ENCODE peak calls at places on chromosomes 6 and 20, in four cellular contexts. R is H1, Z is GM12878, L is K562. W is an unnamed sample.

GRCh38 chr6:56961151-56961550 is 6.2 kb downstream of the BEND6 start:
- DNase-seq in R (no peak), L (no peak), Z (no peak), W (no peak)

GRCh38 chr6:34248198-34248726 is 544 bp downstream of the SMIM29 start:
- DNase-seq in R (peak; percentile 76), Z (no peak), L (peak; percentile 68), W (no peak)

GRCh38 chr20:32582659-32583580 is 2.2 kb downstream of the NOL4L start:
- DNase-seq in R (peak; percentile 72), Z (no peak), L (peak; percentile 82), W (no peak)

GRCh38 chr20:62009869-62010445 is 55.7 kb downstream of the TAF4 start:
- DNase-seq in L (no peak), Z (no peak), R (no peak), W (no peak)

GRCh38 chr20:1185316-1185741 is 548 bp upstream of the TMEM74B start:
- DNase-seq in L (peak; percentile 65), R (no peak), Z (no peak), W (no peak)

GRCh38 chr6:35392773-35393672 is 50.7 kb downstream of the PPARD start:
- DNase-seq in R (no peak), Z (no peak), L (peak; percentile 79), W (no peak)

GRCh38 chr6:42505377-42505702 is 53.6 kb upstream of the TRERF1 start:
- DNase-seq in L (no peak), Z (no peak), R (no peak), W (no peak)

GRCh38 chr6:16257999-16258708 is 19.8 kb downstream of the GMPR start:
- DNase-seq in R (no peak), L (peak; percentile 27), Z (no peak), W (no peak)

GRCh38 chr20:1202762-1203504 is at the start of gene C20orf202:
- DNase-seq in R (no peak), L (no peak), Z (no peak), W (no peak)

GRCh38 chr6:163309491-163310026 is 105.0 kb upstream of the QKI start:
- DNase-seq in L (no peak), Z (no peak), R (no peak), W (no peak)

GRCh38 chr6:31397901-31398300 is 5.5 kb upstream of the MICA start:
- DNase-seq in R (no peak), L (no peak), Z (no peak), W (no peak)

DNA sequence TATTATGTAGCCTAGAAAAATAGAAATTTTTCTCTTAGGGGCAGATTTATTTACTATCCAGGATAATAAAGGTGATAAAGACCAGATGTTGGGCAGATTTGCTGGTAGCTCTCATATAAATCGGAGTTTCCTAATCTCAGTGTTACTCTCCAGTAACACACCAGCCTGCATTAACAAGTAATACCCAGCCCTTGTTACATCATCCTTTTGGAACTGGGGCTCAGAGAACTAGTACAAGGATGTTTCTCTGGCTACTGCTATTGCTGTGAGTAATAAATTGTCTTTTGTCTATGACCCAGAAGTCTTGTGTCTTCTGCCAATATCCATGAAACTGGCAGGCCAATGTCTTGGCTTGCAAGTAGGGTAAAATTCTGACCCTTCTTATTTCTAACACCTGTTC is 16.8 kb downstream of the TPD52L1 start:
- DNase-seq in Z (no peak), L (no peak), R (no peak), W (no peak)
- H3K27ac ChIP-seq in Z (no peak overlapping the region), L (no peak overlapping the region), R (no peak overlapping the region), W (no peak overlapping the region)

GRCh38 chr6:130955755-130956154 is 107.3 kb downstream of the EPB41L2 start:
- DNase-seq in L (no peak), R (no peak), Z (no peak), W (no peak)

GRCh38 chr6:130962951-130963350 is 100.1 kb downstream of the EPB41L2 start:
- DNase-seq in R (no peak), Z (no peak), L (no peak), W (no peak)

GRCh38 chr6:130961148-130961547 is 101.9 kb downstream of the EPB41L2 start:
- DNase-seq in L (no peak), R (no peak), Z (peak; percentile 57), W (no peak)

GRCh38 chr6:130958468-130958867 is 104.6 kb downstream of the EPB41L2 start:
- DNase-seq in Z (no peak), R (no peak), L (no peak), W (no peak)

GRCh38 chr6:130959938-130960337 is 103.1 kb downstream of the EPB41L2 start:
- DNase-seq in L (no peak), Z (no peak), R (no peak), W (no peak)
- TF ChIP-seq EGR1 in L (no peak), Z (no peak), R (no peak), W (no peak)

GRCh38 chr6:149918151-149918905 is 4.6 kb downstream of the RAET1G start:
- DNase-seq in Z (no peak), L (no peak), R (peak; percentile 14), W (no peak)

GRCh38 chr6:149919834-149920225 is 3.1 kb downstream of the RAET1G start:
- DNase-seq in Z (no peak), L (no peak), R (no peak), W (no peak)

GRCh38 chr6:149921361-149921760 is 1.6 kb downstream of the RAET1G start:
- DNase-seq in Z (no peak), R (no peak), L (no peak), W (no peak)

GRCh38 chr6:149915970-149916865 is 6.7 kb downstream of the RAET1G start:
- DNase-seq in Z (no peak), R (peak; percentile 26), L (no peak), W (no peak)

DNA sequence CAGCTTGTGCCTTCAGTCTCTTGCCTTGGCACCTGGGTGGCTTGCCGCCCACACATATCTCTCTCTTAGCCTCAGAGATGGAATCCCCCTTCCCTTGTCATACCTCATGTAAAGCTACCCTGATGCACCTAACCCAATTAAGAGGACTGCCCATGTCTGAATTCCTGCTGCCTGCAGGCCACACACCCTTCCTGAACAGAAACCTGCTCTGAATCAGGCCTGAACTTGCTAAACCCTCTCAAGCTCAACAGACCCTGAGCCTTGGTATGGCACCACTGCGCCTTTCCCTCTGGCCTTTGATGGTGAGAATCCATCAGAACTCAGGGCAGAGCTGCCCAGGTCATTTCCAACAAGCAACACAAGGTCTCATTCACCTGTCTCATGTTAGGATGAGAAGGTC is 5.2 kb downstream of the RAET1G start:
- DNase-seq in Z (no peak), L (no peak), R (no peak), W (no peak)
- H3K27ac ChIP-seq in Z (no peak overlapping the region), L (no peak overlapping the region), R (no peak overlapping the region), W (no peak overlapping the region)

DNA sequence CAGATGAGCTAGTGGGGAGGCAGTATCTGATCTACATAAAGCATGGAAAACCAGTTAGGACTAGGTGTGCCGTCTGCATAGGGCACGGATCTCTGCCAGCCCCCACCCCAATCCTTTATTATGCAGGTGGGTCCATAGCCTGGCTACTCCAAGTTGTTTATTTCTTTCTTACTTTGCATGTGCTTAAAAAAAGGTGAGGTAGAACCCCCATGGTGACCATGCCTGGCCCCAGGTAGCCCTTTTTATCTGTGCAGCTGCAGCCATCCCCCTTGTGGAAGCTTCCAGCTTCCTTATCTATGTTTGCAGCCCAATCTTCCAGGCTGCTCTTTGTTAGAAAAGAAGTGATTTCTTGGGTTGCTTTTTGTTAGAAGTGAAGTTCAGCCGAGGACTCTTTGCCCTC is 9.0 kb upstream of the TREM2 start:
- DNase-seq in R (no peak), Z (no peak), L (no peak), W (no peak)
- TF ChIP-seq EGR1 in R (no peak), Z (no peak), L (no peak), W (no peak)

DNA sequence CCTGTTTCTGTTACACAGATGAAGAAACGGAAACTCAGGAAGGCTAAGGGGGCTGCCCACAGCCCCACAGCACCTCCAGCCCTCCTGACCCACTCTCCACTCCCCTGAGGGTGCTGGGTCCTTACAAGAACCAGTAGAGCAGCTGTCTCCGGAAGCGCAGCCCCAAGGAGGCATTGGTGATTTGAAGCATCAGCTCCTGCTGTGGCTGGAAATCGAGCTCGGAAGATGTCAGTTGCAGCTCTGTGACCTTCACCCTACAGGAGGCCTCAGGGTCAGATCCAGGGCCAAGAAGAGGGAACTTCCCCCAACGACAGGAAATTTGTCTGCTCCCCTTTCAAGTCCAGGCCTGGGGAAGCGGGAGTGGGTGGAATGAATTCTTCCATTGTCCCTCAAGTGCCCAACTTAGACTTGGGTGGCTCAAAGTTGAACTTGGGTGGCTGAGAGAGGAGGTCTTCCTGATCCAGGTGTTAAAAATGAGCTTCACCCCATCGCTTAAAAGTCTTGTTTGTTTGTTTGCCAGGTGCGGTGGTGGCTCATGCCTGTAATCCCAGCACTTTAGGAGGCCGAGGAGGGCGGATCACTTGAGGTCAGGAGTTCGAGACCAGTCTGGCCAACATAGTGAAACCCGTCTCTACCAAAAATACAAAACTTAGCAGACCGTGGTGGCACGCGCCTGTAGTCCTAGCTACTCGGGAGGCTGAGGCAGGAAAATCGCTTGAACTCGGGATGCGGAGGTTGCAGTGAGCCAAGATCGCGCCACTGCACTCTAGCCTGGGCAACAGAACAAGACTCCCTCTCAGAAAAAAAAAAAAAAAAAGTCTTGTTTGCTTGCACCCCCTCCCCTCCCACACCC is 1.9 kb downstream of the PLTP start:
- DNase-seq in Z (no peak), L (peak; percentile 27), R (no peak), W (no peak)
- H3K27ac ChIP-seq in Z (no peak overlapping the region), L (peak overlapping the region; percentile 85), R (no peak overlapping the region), W (no peak overlapping the region)

GRCh38 chr6:124560836-124561585 is 401.2 kb upstream of the RNF217 start:
- DNase-seq in Z (no peak), L (no peak), R (no peak), W (no peak)
- TF ChIP-seq EGR1 in Z (no peak), L (no peak), R (no peak), W (no peak)

DNA sequence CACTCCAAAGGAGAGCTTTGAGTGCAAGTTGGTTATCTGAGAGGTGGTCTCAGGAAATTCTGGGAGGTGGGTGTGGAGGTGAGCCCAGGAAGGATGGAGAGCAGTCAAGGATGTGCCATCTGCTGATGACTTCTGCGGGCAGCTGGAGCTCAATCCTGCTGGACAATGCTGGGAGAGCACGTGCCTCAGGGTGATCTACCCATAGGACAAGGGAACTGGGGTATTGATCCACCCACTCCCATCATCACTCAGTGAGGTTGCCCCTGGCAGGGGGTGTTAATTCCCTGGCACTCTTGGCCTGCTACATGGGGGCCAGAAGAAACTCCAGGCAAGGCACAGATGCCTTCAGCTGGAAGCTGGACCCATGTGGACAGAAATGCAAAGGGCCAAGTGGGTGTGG is 7.1 kb upstream of the ZBP1 start:
- DNase-seq in R (peak; percentile 29), Z (no peak), L (no peak), W (no peak)
- H3K27ac ChIP-seq in R (no peak overlapping the region), Z (no peak overlapping the region), L (no peak overlapping the region), W (no peak overlapping the region)

DNA sequence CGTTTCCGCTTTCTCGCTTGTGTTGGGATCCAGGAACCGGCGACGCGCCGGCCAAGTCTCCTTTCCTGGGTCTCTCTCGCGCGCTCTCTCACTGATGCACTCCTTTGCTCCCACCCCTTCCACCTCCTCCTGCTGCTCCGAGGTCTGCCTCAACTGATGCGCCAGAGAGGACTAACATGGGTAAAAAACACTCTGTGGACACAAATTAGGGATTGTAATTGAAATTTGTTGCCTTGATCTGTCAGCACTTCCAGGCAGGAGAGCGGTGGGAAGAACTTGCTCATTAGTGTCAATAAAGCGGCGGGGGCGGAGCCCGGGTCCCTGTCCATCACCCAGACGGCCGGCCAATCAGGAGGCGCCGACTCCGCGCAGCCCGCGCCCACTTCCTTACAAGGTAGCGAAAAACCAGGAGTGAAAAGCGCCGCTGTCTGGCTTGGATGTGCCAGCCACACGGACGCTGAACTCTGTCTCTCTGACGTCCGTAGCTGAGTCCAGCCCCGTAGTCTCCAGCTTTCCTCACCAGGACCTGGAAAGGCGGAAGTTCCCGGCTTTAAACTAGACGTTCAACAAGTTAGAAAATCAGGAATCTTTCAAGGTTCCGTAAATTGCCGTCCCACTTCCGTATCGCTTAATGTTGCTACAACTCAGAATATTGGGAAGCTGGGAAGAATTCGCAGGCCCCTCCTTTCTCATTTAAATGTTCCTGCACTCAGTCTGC is at the start of gene TBX18:
- DNase-seq in L (peak; percentile 95), R (peak; percentile 96), Z (no peak), W (peak; percentile 85)
- TF ChIP-seq EGR1 in L (peak; percentile 69), R (peak; percentile 49), Z (no peak), W (peak; percentile 59)